ENCODE peak calls at places on chromosome 13, in nine cellular contexts. S is cardiac muscle cell; A is lung microvascular endothelial cell; R is NCI-H510A treated with DMSO at 0.1 percent for 48 hours; E is spleen; J is EH; K is mucosa of descending colon; M is A549; Y is CD4-positive, CD25-positive, alpha-beta regulatory T cell. U is an unnamed sample.

GRCh38 chr13:25881946-25882574 is 169.8 kb downstream of the SHISA2 start:
- DNase-seq in A (peak), J (peak), E (no peak), Y (no peak), S (no peak), M (no peak), R (peak), K (no peak), U (no peak)

GRCh38 chr13:96003304-96003703 is 49.9 kb downstream of the UGGT2 start:
- DNase-seq in E (no peak), Y (no peak), A (no peak), K (no peak), R (no peak), M (peak), J (peak), S (no peak), U (no peak)

GRCh38 chr13:44434441-44435141 is 61.0 kb downstream of the SERP2 start:
- DNase-seq in Y (no peak), R (no peak), M (no peak), J (no peak), A (no peak), K (no peak), E (peak), S (no peak), U (no peak)

GRCh38 chr13:86161257-86161656 is 362.0 kb upstream of the SLITRK6 start:
- DNase-seq in S (no peak), A (no peak), Y (no peak), K (no peak), J (no peak), E (no peak), R (no peak), M (no peak), U (no peak)

GRCh38 chr13:87889241-87889640 is 218.1 kb downstream of the SLITRK5 start:
- DNase-seq in S (no peak), J (no peak), R (peak), Y (no peak), E (no peak), M (no peak), K (no peak), A (no peak), U (no peak)

GRCh38 chr13:109616021-109616420 is 170.4 kb downstream of the IRS2 start:
- DNase-seq in Y (no peak), J (peak), E (no peak), R (no peak), A (no peak), S (no peak), M (no peak), K (no peak), U (no peak)

GRCh38 chr13:51475727-51476521 is 23.1 kb upstream of the INTS6 start:
- DNase-seq in E (no peak), R (no peak), Y (peak), A (no peak), J (peak), K (no peak), M (no peak), S (no peak), U (no peak)

GRCh38 chr13:95153647-95154405 is 147.4 kb downstream of the ABCC4 start:
- DNase-seq in S (no peak), A (peak), E (no peak), J (no peak), Y (no peak), K (no peak), R (peak), M (no peak), U (no peak)

GRCh38 chr13:49319555-49320350 is 72.0 kb downstream of the CDADC1 start:
- DNase-seq in R (no peak), M (no peak), A (no peak), K (no peak), S (no peak), J (peak), E (no peak), Y (no peak), U (no peak)

GRCh38 chr13:46595918-46596315 is 42.9 kb downstream of the LRCH1 start:
- DNase-seq in R (no peak), K (no peak), J (no peak), Y (no peak), S (no peak), M (no peak), A (no peak), E (no peak), U (peak)

GRCh38 chr13:90068658-90069057 is 1278.8 kb upstream of the MIR17HG start:
- DNase-seq in R (no peak), M (no peak), A (no peak), K (no peak), J (no peak), Y (no peak), E (no peak), S (no peak), U (no peak)

GRCh38 chr13:20798027-20798426 is 24.3 kb upstream of the EEF1AKMT1 start:
- DNase-seq in E (no peak), J (no peak), S (no peak), R (no peak), Y (no peak), K (no peak), M (no peak), A (no peak), U (no peak)

GRCh38 chr13:31797154-31797775 is 57.9 kb downstream of the RXFP2 start:
- DNase-seq in J (peak), R (peak), Y (no peak), E (no peak), K (no peak), M (peak), A (peak), S (peak), U (no peak)

GRCh38 chr13:88945793-88946192 is 1274.6 kb downstream of the SLITRK5 start:
- DNase-seq in S (no peak), A (no peak), E (no peak), Y (no peak), R (no peak), K (no peak), J (no peak), M (no peak), U (no peak)